ENCODE peak calls at places on chromosomes 6 and 20, in four cellular contexts. One of them, this sample, is unnamed.

GRCh38 chr6:151012321-151013294 is 147.1 kb downstream of the MTHFD1L start:
- DNase-seq in HepG2: peak; percentile 74
- DNase-seq in GM12878: no peak
- DNase-seq in H1: no peak
- DNase-seq in this sample: no peak

GRCh38 chr6:26195924-26196845 is 109.0 kb downstream of the HFE start:
- DNase-seq in GM12878: no peak
- DNase-seq in H1: no peak
- DNase-seq in HepG2: peak; percentile 39
- DNase-seq in this sample: no peak

GRCh38 chr6:33755070-33755869 is 8.6 kb upstream of the IP6K3 start:
- DNase-seq in HepG2: no peak
- DNase-seq in GM12878: no peak
- DNase-seq in H1: no peak
- DNase-seq in this sample: no peak

GRCh38 chr6:33906413-33906812 is 102.6 kb upstream of the MLN start:
- DNase-seq in H1: no peak
- DNase-seq in GM12878: no peak
- DNase-seq in HepG2: no peak
- DNase-seq in this sample: no peak

GRCh38 chr20:62143976-62144825 is 632 bp downstream of the SS18L1 start:
- DNase-seq in HepG2: peak; percentile 42
- DNase-seq in H1: no peak
- DNase-seq in GM12878: no peak
- DNase-seq in this sample: peak; percentile 77

GRCh38 chr6:22053385-22053997 is 243.3 kb downstream of the PRL start:
- DNase-seq in H1: no peak
- DNase-seq in HepG2: no peak
- DNase-seq in GM12878: no peak
- DNase-seq in this sample: no peak

GRCh38 chr6:48388045-48388444 is 277.0 kb upstream of the PTCHD4 start:
- DNase-seq in H1: no peak
- DNase-seq in HepG2: no peak
- DNase-seq in GM12878: no peak
- DNase-seq in this sample: no peak

GRCh38 chr20:4812641-4813075 is 90.9 kb downstream of the PRND start:
- DNase-seq in HepG2: no peak
- DNase-seq in GM12878: no peak
- DNase-seq in H1: no peak
- DNase-seq in this sample: no peak

GRCh38 chr6:170087946-170088348 is 202.9 kb downstream of the DLL1 start:
- DNase-seq in H1: no peak
- DNase-seq in HepG2: no peak
- DNase-seq in GM12878: peak; percentile 23
- DNase-seq in this sample: no peak

GRCh38 chr6:25694366-25694765 is 42.4 kb downstream of the SCGN start:
- DNase-seq in H1: no peak
- DNase-seq in HepG2: no peak
- DNase-seq in GM12878: no peak
- DNase-seq in this sample: no peak

GRCh38 chr6:20873425-20874190 is 339.4 kb downstream of the CDKAL1 start:
- DNase-seq in H1: no peak
- DNase-seq in HepG2: no peak
- DNase-seq in GM12878: no peak
- DNase-seq in this sample: no peak

GRCh38 chr6:17865798-17866725 is 121.4 kb downstream of the KIF13A start:
- DNase-seq in H1: peak; percentile 7
- DNase-seq in HepG2: peak; percentile 53
- DNase-seq in GM12878: no peak
- DNase-seq in this sample: no peak

GRCh38 chr20:37342231-37343177 is 3.4 kb upstream of the SRC start:
- DNase-seq in GM12878: no peak
- DNase-seq in H1: no peak
- DNase-seq in HepG2: peak; percentile 82
- DNase-seq in this sample: no peak

GRCh38 chr6:158912591-158912990 is 87.4 kb downstream of the RSPH3 start:
- DNase-seq in H1: no peak
- DNase-seq in HepG2: no peak
- DNase-seq in GM12878: no peak
- DNase-seq in this sample: no peak

GRCh38 chr20:17969884-17970409 is 1.1 kb downstream of the MGME1 start:
- DNase-seq in GM12878: no peak
- DNase-seq in H1: no peak
- DNase-seq in HepG2: peak; percentile 71
- DNase-seq in this sample: peak; percentile 57

GRCh38 chr6:35181313-35181932 is 32.3 kb upstream of the SCUBE3 start:
- DNase-seq in GM12878: no peak
- DNase-seq in H1: no peak
- DNase-seq in HepG2: no peak
- DNase-seq in this sample: no peak
- TF ChIP-seq EZH2 in GM12878: no peak
- TF ChIP-seq EZH2 in H1: no peak
- TF ChIP-seq EZH2 in HepG2: no peak
- TF ChIP-seq EZH2 in this sample: no peak

GRCh38 chr6:11730645-11731044 is 48.0 kb downstream of the ADTRP start:
- DNase-seq in H1: no peak
- DNase-seq in HepG2: no peak
- DNase-seq in GM12878: peak; percentile 65
- DNase-seq in this sample: no peak

GRCh38 chr6:11734861-11735652 is 43.5 kb downstream of the ADTRP start:
- DNase-seq in GM12878: no peak
- DNase-seq in H1: no peak
- DNase-seq in HepG2: no peak
- DNase-seq in this sample: no peak

GRCh38 chr6:11729083-11729482 is 49.5 kb downstream of the ADTRP start:
- DNase-seq in H1: no peak
- DNase-seq in GM12878: no peak
- DNase-seq in HepG2: no peak
- DNase-seq in this sample: no peak

GRCh38 chr6:11731423-11731822 is 47.2 kb downstream of the ADTRP start:
- DNase-seq in HepG2: peak; percentile 22
- DNase-seq in H1: no peak
- DNase-seq in GM12878: no peak
- DNase-seq in this sample: no peak

DNA sequence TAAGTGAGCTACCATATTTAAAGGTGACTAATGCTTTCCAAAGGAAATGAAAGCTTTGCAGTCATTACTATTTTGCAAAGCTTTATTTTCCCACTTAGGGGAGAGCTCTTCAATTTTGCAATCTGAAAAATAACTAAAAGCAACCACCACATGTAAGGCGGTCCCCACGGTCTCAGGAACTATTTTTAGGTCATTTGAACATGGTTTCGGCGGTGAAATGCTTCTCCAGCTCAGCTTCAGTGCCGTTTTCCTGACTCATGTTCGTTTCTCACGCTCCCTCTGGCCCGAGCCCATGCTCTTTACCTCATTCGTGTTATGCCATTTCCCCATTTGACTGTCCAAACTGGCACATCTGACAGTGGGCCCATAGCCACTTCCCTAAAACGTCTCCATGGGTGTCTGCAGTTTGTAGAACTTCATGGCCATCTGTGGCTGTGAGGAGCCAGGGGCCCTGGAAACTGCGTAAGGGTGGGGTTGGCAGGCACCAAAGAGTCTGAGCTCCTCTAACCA is 46.5 kb downstream of the ADTRP start:
- DNase-seq in HepG2: no peak
- DNase-seq in GM12878: peak; percentile 99
- DNase-seq in H1: no peak
- DNase-seq in this sample: no peak
- TF ChIP-seq EP300 in HepG2: no peak
- TF ChIP-seq EP300 in GM12878: peak; percentile 86
- TF ChIP-seq EP300 in H1: no peak
- TF ChIP-seq EP300 in this sample: no peak

DNA sequence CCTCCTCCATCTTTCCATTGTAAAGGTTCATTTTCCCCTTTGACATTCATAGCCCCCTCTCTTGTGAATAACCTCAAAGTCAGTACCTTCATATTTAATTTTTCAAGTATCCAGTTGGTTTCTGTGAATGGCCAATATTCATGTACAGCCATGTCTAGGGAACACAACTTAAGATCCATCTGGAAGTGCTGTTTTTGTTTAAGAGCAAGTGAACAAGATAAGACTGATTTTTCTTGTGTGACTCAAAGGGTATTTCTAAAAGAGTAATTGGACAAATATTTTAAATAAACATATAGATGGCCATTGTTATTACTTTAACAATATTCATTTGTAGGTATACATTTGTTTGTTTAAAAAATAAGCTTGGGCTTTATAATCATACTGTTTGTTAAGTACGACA is 92.9 kb downstream of the RTN4IP1 start:
- DNase-seq in GM12878: no peak
- DNase-seq in HepG2: no peak
- DNase-seq in H1: no peak
- DNase-seq in this sample: no peak
- TF ChIP-seq HDAC2 in GM12878: no peak
- TF ChIP-seq HDAC2 in HepG2: no peak
- TF ChIP-seq HDAC2 in H1: no peak
- TF ChIP-seq HDAC2 in this sample: no peak

GRCh38 chr6:1604347-1604990 is 5.2 kb upstream of the FOXC1 start:
- DNase-seq in GM12878: no peak
- DNase-seq in H1: no peak
- DNase-seq in HepG2: peak; percentile 54
- DNase-seq in this sample: peak; percentile 88
- TF ChIP-seq EZH2 in GM12878: no peak
- TF ChIP-seq EZH2 in H1: no peak
- TF ChIP-seq EZH2 in HepG2: no peak
- TF ChIP-seq EZH2 in this sample: no peak